ENCODE peak calls at places on chromosomes 13 and 19, in five cellular contexts. W is HFF-Myc, F is kidney epithelial cell, C is thoracic aorta, T is esophagus squamous epithelium. S is an unnamed sample.

GRCh38 chr13:98233127-98233526 is 56.1 kb upstream of the RNF113B start:
- DNase-seq in T (no peak), F (no peak), W (no peak), C (no peak), S (no peak)

GRCh38 chr13:33403807-33404362 is 118.3 kb upstream of the STARD13 start:
- DNase-seq in F (no peak), C (no peak), W (no peak), T (no peak), S (no peak)

GRCh38 chr19:49212302-49212701 is 54.7 kb downstream of the TRPM4 start:
- DNase-seq in F (no peak), T (no peak), W (no peak), C (no peak), S (no peak)

GRCh38 chr19:48630289-48631036 is 6.7 kb downstream of the DBP start:
- DNase-seq in F (no peak), T (no peak), C (no peak), W (no peak), S (peak; percentile 86)

GRCh38 chr13:35926859-35927530 is 204.2 kb downstream of the DCLK1 start:
- DNase-seq in T (no peak), W (no peak), F (no peak), C (no peak), S (no peak)

GRCh38 chr13:50189450-50189849 is 174.2 kb downstream of the KCNRG start:
- DNase-seq in C (no peak), F (no peak), W (no peak), T (no peak), S (no peak)

GRCh38 chr19:35903550-35904179 is 1.3 kb downstream of the HCST start:
- DNase-seq in W (peak; percentile 53), C (no peak), T (peak; percentile 75), F (peak; percentile 49), S (peak; percentile 82)

GRCh38 chr19:32971715-32972540 is at the start of the genes CEP89 and FAAP24:
- DNase-seq in T (peak; percentile 92), C (peak; percentile 95), F (peak; percentile 92), W (peak; percentile 99), S (peak; percentile 99)

GRCh38 chr19:5117421-5117820 is 148.5 kb downstream of the KDM4B start:
- DNase-seq in W (no peak), T (no peak), C (no peak), F (no peak), S (no peak)

GRCh38 chr13:50731400-50731799 is 112.1 kb downstream of the DLEU7 start:
- DNase-seq in T (no peak), C (no peak), W (peak; percentile 59), F (peak; percentile 18), S (no peak)

GRCh38 chr19:43610493-43610892 is 1.4 kb upstream of the SRRM5 start:
- DNase-seq in T (no peak), C (no peak), W (no peak), F (no peak), S (no peak)

GRCh38 chr13:35672611-35673010 is 196.1 kb upstream of the MAB21L1 start:
- DNase-seq in W (peak; percentile 66), C (no peak), T (no peak), F (no peak), S (no peak)

GRCh38 chr13:51479199-51479523 is 26.3 kb upstream of the INTS6 start:
- DNase-seq in F (no peak), W (no peak), T (no peak), C (no peak), S (no peak)

GRCh38 chr19:48614436-48615144 is at the start of gene FAM83E:
- DNase-seq in F (no peak), T (no peak), C (no peak), W (no peak), S (no peak)

GRCh38 chr19:45507864-45508680 is 793 bp downstream of the VASP start:
- DNase-seq in T (no peak), W (no peak), F (no peak), C (no peak), S (no peak)

GRCh38 chr19:47609885-47610545 is 1.1 kb downstream of the BICRA start:
- DNase-seq in F (no peak), W (no peak), T (no peak), C (no peak), S (peak; percentile 74)

GRCh38 chr13:48950507-48950886 is 25.2 kb upstream of the FNDC3A start:
- DNase-seq in F (no peak), W (no peak), C (no peak), T (no peak), S (no peak)

GRCh38 chr19:310781-311496 is 19.7 kb upstream of the PLPP2 start:
- DNase-seq in C (no peak), W (no peak), T (no peak), F (no peak), S (no peak)
- H3K4me3 ChIP-seq in C (peak overlapping the region; percentile 11), W (no peak overlapping the region), T (peak overlapping the region; percentile 38), F (no peak overlapping the region), S (no peak overlapping the region)

DNA sequence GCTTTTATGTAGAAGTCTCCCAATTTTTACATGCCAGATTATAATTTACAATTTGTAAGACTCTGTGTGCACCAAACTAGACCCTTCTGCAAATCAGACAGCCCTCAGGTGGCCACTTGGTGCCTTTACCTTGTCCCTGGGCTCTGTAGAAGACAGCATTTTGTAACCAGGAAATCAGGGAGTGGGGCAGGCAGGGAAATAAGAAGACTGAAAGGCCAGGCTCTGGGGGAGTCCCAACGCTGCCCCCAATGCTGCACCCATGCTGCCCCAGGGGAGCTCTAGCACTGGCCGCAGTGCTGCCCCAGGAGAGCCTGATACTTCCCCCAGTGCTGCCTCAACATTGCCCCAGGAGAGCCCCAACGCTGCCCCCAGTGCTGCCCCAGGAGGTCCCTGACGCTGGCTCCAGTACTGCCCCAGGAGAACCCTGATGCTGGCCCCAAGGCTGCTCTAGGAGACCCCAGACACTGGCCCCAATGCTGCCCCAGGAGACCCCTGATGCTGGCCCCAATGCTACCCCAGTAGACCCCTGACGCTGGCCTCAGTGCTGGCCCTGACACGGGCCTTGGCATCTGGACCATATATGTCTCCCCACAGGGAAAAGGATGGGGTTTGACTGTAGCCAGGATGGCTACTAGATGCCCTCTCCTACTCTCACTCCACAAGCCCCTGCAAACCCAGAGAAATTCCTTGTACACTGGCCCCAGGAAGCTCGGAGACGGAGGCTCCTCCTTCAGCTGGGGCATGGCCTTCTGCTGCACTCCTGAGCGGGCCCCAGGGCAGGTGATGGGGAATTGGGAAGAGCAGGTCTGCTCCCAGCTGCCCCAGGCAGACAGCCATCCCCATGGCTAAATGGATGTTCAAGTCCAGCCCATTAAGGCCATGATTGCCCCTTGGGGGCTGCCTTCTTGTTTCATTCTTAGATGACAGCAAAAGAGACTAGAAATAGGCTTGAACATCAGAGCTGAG is 23.6 kb downstream of the VSTM2B start:
- DNase-seq in T (no peak), C (no peak), F (no peak), W (no peak), S (peak; percentile 43)
- H3K4me3 ChIP-seq in T (no peak overlapping the region), C (no peak overlapping the region), F (no peak overlapping the region), W (no peak overlapping the region), S (no peak overlapping the region)

DNA sequence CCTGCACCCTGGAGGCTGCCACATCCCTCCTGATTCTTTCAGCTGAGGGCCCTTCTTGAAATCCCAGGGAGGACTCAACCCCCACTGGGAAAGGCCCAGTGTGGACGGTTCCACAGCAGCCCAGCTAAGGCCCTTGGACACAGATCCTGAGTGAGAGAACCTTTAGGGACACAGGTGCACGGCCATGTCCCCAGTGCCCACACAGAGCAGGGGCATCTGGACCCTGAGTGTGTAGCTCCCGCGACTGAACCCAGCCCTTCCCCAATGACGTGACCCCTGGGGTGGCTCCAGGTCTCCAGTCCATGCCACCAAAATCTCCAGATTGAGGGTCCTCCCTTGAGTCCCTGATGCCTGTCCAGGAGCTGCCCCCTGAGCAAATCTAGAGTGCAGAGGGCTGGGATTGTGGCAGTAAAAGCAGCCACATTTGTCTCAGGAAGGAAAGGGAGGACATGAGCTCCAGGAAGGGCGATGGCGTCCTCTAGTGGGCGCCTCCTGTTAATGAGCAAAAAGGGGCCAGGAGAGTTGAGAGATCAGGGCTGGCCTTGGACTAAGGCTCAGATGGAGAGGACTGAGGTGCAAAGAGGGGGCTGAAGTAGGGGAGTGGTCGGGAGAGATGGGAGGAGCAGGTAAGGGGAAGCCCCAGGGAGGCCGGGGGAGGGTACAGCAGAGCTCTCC is 6.9 kb upstream of the CEACAM5 start:
- DNase-seq in T (no peak), C (no peak), F (no peak), W (no peak), S (no peak)
- H3K4me3 ChIP-seq in T (no peak overlapping the region), C (no peak overlapping the region), F (no peak overlapping the region), W (no peak overlapping the region), S (no peak overlapping the region)

GRCh38 chr19:28642787-28643186 is 570.2 kb downstream of the UQCRFS1 start:
- DNase-seq in C (no peak), F (no peak), W (no peak), T (no peak), S (no peak)
- H3K4me3 ChIP-seq in C (no peak overlapping the region), F (no peak overlapping the region), W (no peak overlapping the region), T (no peak overlapping the region), S (no peak overlapping the region)

GRCh38 chr19:14114854-14115253 is 2.7 kb downstream of the PRKACA start:
- DNase-seq in C (no peak), F (no peak), T (no peak), W (no peak), S (no peak)
- H3K4me3 ChIP-seq in C (no peak overlapping the region), F (no peak overlapping the region), T (no peak overlapping the region), W (no peak overlapping the region), S (no peak overlapping the region)

DNA sequence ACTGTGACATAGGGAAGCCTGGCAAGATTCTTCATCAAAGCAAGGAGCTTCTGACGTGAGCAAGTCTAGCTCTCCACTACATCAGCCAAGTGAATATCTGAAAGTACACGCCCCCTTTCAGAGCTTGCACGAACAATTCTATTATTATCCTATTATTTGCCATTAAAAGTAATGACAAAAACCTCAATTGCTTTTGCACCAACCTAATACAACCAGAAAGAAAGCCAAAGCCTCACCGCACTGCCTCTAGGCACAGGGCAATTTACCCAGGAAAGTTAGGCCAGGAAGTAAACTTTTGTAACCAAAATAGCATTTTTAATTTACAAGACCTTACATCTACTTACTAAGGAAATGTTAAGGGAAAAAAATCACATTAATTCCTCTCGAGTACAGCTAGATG is 41.2 kb downstream of the LATS2 start:
- DNase-seq in F (no peak), T (no peak), W (no peak), C (no peak), S (no peak)
- H3K4me3 ChIP-seq in F (no peak overlapping the region), T (no peak overlapping the region), W (no peak overlapping the region), C (no peak overlapping the region), S (no peak overlapping the region)

DNA sequence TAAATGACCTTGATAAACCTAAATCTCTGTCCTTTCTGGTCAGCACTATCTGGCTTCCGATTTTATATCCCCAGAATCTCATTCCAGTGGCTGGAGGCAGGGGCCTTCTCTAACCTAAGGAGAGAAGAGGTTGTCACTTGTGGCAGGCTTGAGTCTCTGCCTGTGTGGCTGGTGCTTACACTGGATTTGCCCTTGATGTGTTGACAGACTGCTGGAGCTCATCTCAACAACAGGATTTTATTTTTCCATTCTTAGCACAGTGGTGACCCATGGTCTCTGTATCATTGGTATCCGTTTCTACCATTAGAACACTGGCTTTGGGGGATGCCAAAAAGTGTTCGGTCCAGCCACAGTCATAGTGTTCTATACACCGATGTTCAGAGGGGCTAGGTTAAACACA is 41.7 kb upstream of the TEX29 start:
- DNase-seq in F (no peak), C (no peak), W (no peak), T (no peak), S (no peak)
- H3K4me3 ChIP-seq in F (no peak overlapping the region), C (no peak overlapping the region), W (no peak overlapping the region), T (no peak overlapping the region), S (no peak overlapping the region)

S was measured in ascending aorta.